ENCODE peak calls at places on chromosome 17, in ten cellular contexts. J is cardiac muscle cell; X is NB4; I is T-helper 17 cell; V is endodermal cell; T is activated CD8-positive, alpha-beta memory T cell treated with anti-CD3 and anti-CD28 coated beads for 4 hours; B is lower lobe of right lung; L is GM04503; Q is activated naive CD4-positive, alpha-beta T cell treated with anti-CD3 and anti-CD28 coated beads, Interleukin-2, amount 10 ng/mL, durations not matched to agents 7 days and 5 days; G is GM18507. P is an unnamed sample.

GRCh38 chr17:77555741-77556291 is 402.7 kb upstream of the TNRC6C start:
- DNase-seq in L (no peak), V (no peak), T (no peak), G (no peak), Q (no peak), X (no peak), I (no peak), J (peak), B (peak), P (no peak)

GRCh38 chr17:39769974-39770587 is 32.3 kb downstream of the GRB7 start:
- DNase-seq in I (no peak), B (no peak), J (no peak), V (peak), X (no peak), L (no peak), T (no peak), G (no peak), Q (peak), P (peak)

GRCh38 chr17:3531266-3532101 is 26.1 kb downstream of the TRPV3 start:
- DNase-seq in L (no peak), G (no peak), T (no peak), B (no peak), J (no peak), Q (no peak), V (no peak), I (no peak), X (no peak), P (no peak)

GRCh38 chr17:68509151-68510057 is 2.8 kb upstream of the PRKAR1A start:
- DNase-seq in L (no peak), J (no peak), G (no peak), Q (peak), I (no peak), T (no peak), X (peak), V (peak), B (peak), P (no peak)

GRCh38 chr17:79788989-79789942 is 7.6 kb downstream of the CBX8 start:
- DNase-seq in I (no peak), G (no peak), B (peak), V (peak), J (no peak), Q (no peak), L (no peak), T (no peak), X (no peak), P (no peak)

GRCh38 chr17:75588546-75589016 is 981 bp downstream of the MYO15B start:
- DNase-seq in X (no peak), G (no peak), I (no peak), B (peak), L (no peak), J (no peak), V (no peak), Q (no peak), T (no peak), P (no peak)

GRCh38 chr17:74712756-74713155 is at the start of gene CD300LF:
- DNase-seq in X (peak), T (no peak), B (peak), V (no peak), J (no peak), G (no peak), Q (no peak), I (no peak), L (no peak), P (no peak)

GRCh38 chr17:55344514-55344997 is 77.1 kb downstream of the MMD start:
- DNase-seq in X (no peak), B (no peak), Q (peak), T (no peak), I (no peak), L (no peak), V (no peak), J (no peak), G (no peak), P (peak)

GRCh38 chr17:6027342-6028024 is 42.7 kb upstream of the WSCD1 start:
- DNase-seq in I (no peak), L (no peak), T (no peak), J (no peak), V (no peak), Q (no peak), B (no peak), G (no peak), X (no peak), P (no peak)

GRCh38 chr17:77323413-77324171 is 182.8 kb downstream of the SEC14L1 start:
- DNase-seq in G (no peak), T (no peak), X (peak), V (peak), Q (peak), L (peak), J (peak), B (peak), I (no peak), P (no peak)

GRCh38 chr17:29930399-29931010 is 477 bp upstream of the SSH2 start:
- DNase-seq in V (no peak), Q (no peak), X (no peak), I (no peak), J (no peak), G (no peak), L (no peak), T (no peak), B (no peak), P (no peak)

GRCh38 chr17:13393841-13394710 is 207.7 kb downstream of the HS3ST3A1 start:
- DNase-seq in I (no peak), X (peak), G (no peak), T (no peak), L (peak), V (no peak), Q (no peak), B (no peak), J (peak), P (no peak)

GRCh38 chr17:74981979-74982662 is 5.3 kb upstream of the CDR2L start:
- DNase-seq in T (peak), J (peak), B (peak), X (peak), Q (peak), I (peak), V (peak), L (no peak), G (peak), P (peak)

GRCh38 chr17:1986783-1987451 is 38.2 kb downstream of the RTN4RL1 start:
- DNase-seq in I (no peak), J (peak), V (no peak), Q (no peak), X (no peak), L (no peak), G (no peak), T (no peak), B (no peak), P (no peak)

GRCh38 chr17:74851612-74852236 is 8.0 kb downstream of the GRIN2C start:
- DNase-seq in G (no peak), I (no peak), Q (no peak), T (no peak), V (no peak), L (no peak), B (no peak), J (no peak), X (no peak), P (no peak)

P was measured in activated CD4-positive, alpha-beta T cell treated with anti-CD3 and anti-CD28 coated beads for 48 hours.